ENCODE peak calls at places on chromosomes 5 and 9, in five cellular contexts. X, V, O, E and P are unnamed samples.

GRCh38 chr5:38576442-38576841 is 20.0 kb upstream of the LIFR start:
- DNase-seq in X (peak; percentile 46), V (no peak), O (peak; percentile 64), E (no peak), P (no peak)

GRCh38 chr5:57478826-57479225 is 3.8 kb downstream of the ACTBL2 start:
- DNase-seq in X (no peak), V (no peak), O (no peak), E (no peak), P (no peak)

GRCh38 chr9:86730165-86730928 is 217.0 kb downstream of the GAS1 start:
- DNase-seq in X (no peak), V (no peak), O (no peak), E (no peak), P (no peak)

GRCh38 chr5:84088996-84089395 is 295.7 kb downstream of the EDIL3 start:
- DNase-seq in X (no peak), V (no peak), O (no peak), E (no peak), P (no peak)

GRCh38 chr5:54667136-54667535 is 149.6 kb downstream of the SNX18 start:
- DNase-seq in X (no peak), V (no peak), O (no peak), E (no peak), P (no peak)

GRCh38 chr5:83149671-83150070 is 72.3 kb downstream of the XRCC4 start:
- DNase-seq in X (no peak), V (no peak), O (no peak), E (no peak), P (no peak)

GRCh38 chr9:132896906-132897305 is 18.2 kb downstream of the SPACA9 start:
- DNase-seq in X (no peak), V (no peak), O (no peak), E (peak; percentile 20), P (no peak)

GRCh38 chr5:43068037-43068436 is 27.9 kb upstream of the ANXA2R start:
- DNase-seq in X (no peak), V (no peak), O (no peak), E (no peak), P (no peak)

GRCh38 chr5:180238631-180239030 is 29.6 kb upstream of the RASGEF1C start:
- DNase-seq in X (no peak), V (no peak), O (no peak), E (no peak), P (no peak)

GRCh38 chr9:120264528-120264927 is 315.4 kb downstream of the CDK5RAP2 start:
- DNase-seq in X (no peak), V (no peak), O (no peak), E (no peak), P (no peak)

GRCh38 chr5:139688088-139688702 is 40.0 kb downstream of the CXXC5 start:
- DNase-seq in X (no peak), V (no peak), O (no peak), E (no peak), P (no peak)

GRCh38 chr5:14816374-14816998 is 55.1 kb downstream of the ANKH start:
- DNase-seq in X (no peak), V (no peak), O (no peak), E (no peak), P (no peak)

GRCh38 chr9:127319366-127320121 is 55.0 kb downstream of the GARNL3 start:
- DNase-seq in X (no peak), V (no peak), O (no peak), E (no peak), P (no peak)

GRCh38 chr5:134138416-134139376 is 24.2 kb downstream of the TCF7 start:
- DNase-seq in X (no peak), V (peak; percentile 30), O (peak; percentile 3), E (no peak), P (peak; percentile 34)

GRCh38 chr5:150486402-150487198 is 21.3 kb upstream of the NDST1 start:
- DNase-seq in X (peak; percentile 90), V (peak; percentile 84), O (peak; percentile 87), E (peak; percentile 49), P (peak; percentile 87)

GRCh38 chr5:82358454-82358853 is 80.3 kb upstream of the RPS23 start:
- DNase-seq in X (no peak), V (no peak), O (no peak), E (no peak), P (no peak)

GRCh38 chr5:160188151-160188967 is 40.9 kb upstream of the FABP6 start:
- DNase-seq in X (peak; percentile 76), V (peak; percentile 63), O (peak; percentile 87), E (peak; percentile 24), P (peak; percentile 77)

GRCh38 chr5:168713051-168713450 is 133.9 kb upstream of the PANK3 start:
- DNase-seq in X (no peak), V (no peak), O (no peak), E (no peak), P (no peak)

GRCh38 chr5:155905359-155905758 is 421.6 kb upstream of the SGCD start:
- DNase-seq in X (no peak), V (no peak), O (no peak), E (no peak), P (no peak)

GRCh38 chr9:72471096-72471495 is 50.3 kb upstream of the TMC1 start:
- DNase-seq in X (no peak), V (no peak), O (no peak), E (no peak), P (no peak)

GRCh38 chr9:14741369-14741768 is 18.8 kb upstream of the CER1 start:
- DNase-seq in X (no peak), V (no peak), O (no peak), E (no peak), P (no peak)

GRCh38 chr9:111078391-111079038 is 40.2 kb upstream of the LPAR1 start:
- DNase-seq in X (no peak), V (no peak), O (no peak), E (no peak), P (no peak)

DNA sequence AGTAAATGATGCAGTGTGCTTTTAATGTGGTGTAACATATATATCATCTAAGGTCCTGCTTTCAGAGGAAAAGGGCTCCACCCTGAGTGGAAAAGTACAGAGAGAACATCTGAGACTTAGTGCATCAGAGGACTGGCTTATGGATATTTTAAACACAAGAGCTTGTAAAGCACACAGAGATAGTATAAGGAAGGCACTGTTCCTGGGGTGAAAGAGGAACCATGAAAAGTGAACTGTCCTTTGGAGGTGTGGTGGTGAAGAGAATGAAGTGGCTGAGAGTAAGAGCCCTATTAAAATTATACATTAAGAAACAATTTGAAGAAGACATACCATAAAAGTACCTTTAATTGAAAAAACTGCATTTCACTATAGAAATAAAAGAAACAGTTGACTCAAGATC is 68.9 kb downstream of the CSF2 start:
- DNase-seq in X (no peak), V (no peak), O (no peak), E (no peak), P (no peak)
- H3K9me3 ChIP-seq in X (no peaks in the 10 kb centered on the region), V (peaks cover 14% of the 10 kb centered on the region), O (no peaks in the 10 kb centered on the region), E (no peaks in the 10 kb centered on the region), P (peaks cover 6% of the 10 kb centered on the region)

GRCh38 chr9:125496313-125496838 is 210.6 kb downstream of the MAPKAP1 start:
- DNase-seq in X (no peak), V (no peak), O (no peak), E (no peak), P (no peak)
- H3K4me3 ChIP-seq in X (no peak overlapping the region), V (no peak overlapping the region), O (no peak overlapping the region), E (no peak overlapping the region), P (no peak overlapping the region)

DNA sequence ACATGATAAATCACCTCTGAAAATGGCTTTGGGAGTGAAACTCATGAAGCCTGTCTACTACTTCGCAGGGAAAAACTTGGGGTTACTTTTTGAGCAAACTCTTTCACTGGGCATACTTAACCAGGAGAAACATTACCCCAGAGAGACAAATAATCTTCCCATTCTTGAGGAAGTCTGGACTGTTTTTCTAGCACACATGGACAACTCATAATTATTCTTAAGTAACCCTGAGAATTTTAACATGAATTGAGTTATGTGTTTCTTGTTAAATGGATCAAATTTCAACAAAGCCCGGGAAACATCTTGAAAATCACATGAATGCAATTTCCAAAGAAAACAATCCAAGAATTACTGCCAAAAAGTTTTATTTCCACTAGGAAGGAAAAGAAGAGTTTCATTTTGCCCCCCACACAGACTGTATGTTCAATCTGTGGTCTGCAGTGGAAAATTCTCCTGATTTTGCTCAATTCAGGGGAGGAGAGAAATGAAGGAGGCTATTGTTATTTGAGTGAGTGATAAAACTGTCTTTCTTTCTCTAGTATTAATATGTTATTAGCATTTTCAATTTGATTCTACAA is 564.8 kb upstream of the CLINT1 start:
- DNase-seq in X (no peak), V (no peak), O (no peak), E (no peak), P (no peak)
- H3K9me3 ChIP-seq in X (no peaks in the 10 kb centered on the region), V (no peaks in the 10 kb centered on the region), O (no peaks in the 10 kb centered on the region), E (no peaks in the 10 kb centered on the region), P (no peaks in the 10 kb centered on the region)

GRCh38 chr9:5949103-5949699 is 58.5 kb downstream of the MLANA start:
- DNase-seq in X (no peak), V (no peak), O (peak; percentile 46), E (no peak), P (no peak)
- H3K4me3 ChIP-seq in X (no peak overlapping the region), V (peak overlapping the region; percentile 10), O (no peak overlapping the region), E (peak overlapping the region; percentile 4), P (no peak overlapping the region)

GRCh38 chr5:137599479-137599878 is 100.4 kb upstream of the SPOCK1 start:
- DNase-seq in X (no peak), V (no peak), O (no peak), E (no peak), P (no peak)
- H3K9me3 ChIP-seq in X (no peaks in the 10 kb centered on the region), V (no peaks in the 10 kb centered on the region), O (no peaks in the 10 kb centered on the region), E (no peaks in the 10 kb centered on the region), P (no peaks in the 10 kb centered on the region)

GRCh38 chr9:88370346-88370745 is 17.9 kb upstream of the SPIN1 start:
- DNase-seq in X (no peak), V (no peak), O (no peak), E (no peak), P (no peak)

GRCh38 chr9:88358743-88359142 is 29.5 kb upstream of the SPIN1 start:
- DNase-seq in X (no peak), V (no peak), O (no peak), E (no peak), P (no peak)

GRCh38 chr9:88364706-88365105 is 23.5 kb upstream of the SPIN1 start:
- DNase-seq in X (no peak), V (no peak), O (no peak), E (no peak), P (no peak)
- H3K4me3 ChIP-seq in X (no peak overlapping the region), V (no peak overlapping the region), O (no peak overlapping the region), E (no peak overlapping the region), P (no peak overlapping the region)

GRCh38 chr9:97756991-97757390 is 59.9 kb upstream of the XPA start:
- DNase-seq in X (no peak), V (no peak), O (no peak), E (no peak), P (no peak)

GRCh38 chr9:97758334-97758916 is 61.3 kb upstream of the XPA start:
- DNase-seq in X (no peak), V (no peak), O (no peak), E (no peak), P (no peak)

GRCh38 chr9:97753364-97753763 is 56.2 kb upstream of the XPA start:
- DNase-seq in X (no peak), V (no peak), O (no peak), E (no peak), P (no peak)

GRCh38 chr9:97753975-97754374 is 56.8 kb upstream of the XPA start:
- DNase-seq in X (no peak), V (no peak), O (no peak), E (no peak), P (no peak)

GRCh38 chr9:97755618-97756267 is 58.6 kb upstream of the XPA start:
- DNase-seq in X (no peak), V (no peak), O (no peak), E (no peak), P (no peak)
- H3K9me3 ChIP-seq in X (no peaks in the 10 kb centered on the region), V (no peaks in the 10 kb centered on the region), O (no peaks in the 10 kb centered on the region), E (no peaks in the 10 kb centered on the region), P (no peaks in the 10 kb centered on the region)